ENCODE peak calls at places on chromosome 19, in nine cellular contexts. Q is PC-3, U is OCI-LY7, I is GM23338, W is hepatocyte, V is HCT116, F is GM23248, D is Karpas-422, H is MM.1S. R is an unnamed sample. For H3K4me1, H4K20me1 and H3K9me2, the result is how much of the 10 kb centered on the place peaks cover.

GRCh38 chr19:10690351-10690781 is 10.9 kb upstream of the QTRT1 start:
- DNase-seq in Q (no peak), U (no peak), I (no peak), W (no peak), V (no peak), F (peak), D (no peak), H (no peak), R (no peak)

GRCh38 chr19:41957838-41958366 is 1.2 kb downstream of the RABAC1 start:
- DNase-seq in Q (peak), U (peak), I (peak), W (peak), V (peak), F (peak), D (peak), H (peak), R (peak)

GRCh38 chr19:6260912-6261636 is 18.7 kb downstream of the MLLT1 start:
- DNase-seq in Q (peak), U (peak), I (peak), W (peak), V (no peak), F (peak), D (peak), H (no peak), R (peak)

GRCh38 chr19:8147579-8147978 is 1.8 kb downstream of the FBN3 start:
- DNase-seq in Q (no peak), U (no peak), I (no peak), W (no peak), V (no peak), F (no peak), D (no peak), H (no peak), R (no peak)

GRCh38 chr19:3687774-3688706 is 12.2 kb downstream of the PIP5K1C start:
- DNase-seq in Q (no peak), U (peak), I (peak), W (peak), V (no peak), F (no peak), D (no peak), H (peak), R (no peak)

GRCh38 chr19:18832331-18833140 is 777 bp downstream of the UPF1 start:
- DNase-seq in Q (peak), U (peak), I (peak), W (peak), V (no peak), F (peak), D (peak), H (peak), R (peak)

GRCh38 chr19:48627865-48628314 is 8.6 kb downstream of the SPHK2 start:
- DNase-seq in Q (no peak), U (no peak), I (no peak), W (peak), V (no peak), F (no peak), D (no peak), H (no peak), R (no peak)

GRCh38 chr19:35347171-35347929 is at the start of gene FFAR1:
- DNase-seq in Q (no peak), U (peak), I (no peak), W (no peak), V (no peak), F (no peak), D (peak), H (no peak), R (no peak)

GRCh38 chr19:3229888-3230496 is 5.5 kb downstream of the CELF5 start:
- DNase-seq in Q (no peak), U (no peak), I (no peak), W (no peak), V (no peak), F (no peak), D (no peak), H (no peak), R (no peak)

GRCh38 chr19:35063940-35064818 is 22.7 kb downstream of the HPN start:
- DNase-seq in Q (peak), U (no peak), I (no peak), W (peak), V (no peak), F (peak), D (no peak), H (no peak), R (peak)

GRCh38 chr19:55635334-55635717 is 5.5 kb upstream of the ZNF580 start:
- DNase-seq in Q (no peak), U (no peak), I (no peak), W (no peak), V (no peak), F (peak), D (peak), H (no peak), R (no peak)
- H3K4me1 ChIP-seq in Q (under half), U (half or more), I (under half), W (under half), V (under half), F (under half), D (under half), H (under half), R (under half)

DNA sequence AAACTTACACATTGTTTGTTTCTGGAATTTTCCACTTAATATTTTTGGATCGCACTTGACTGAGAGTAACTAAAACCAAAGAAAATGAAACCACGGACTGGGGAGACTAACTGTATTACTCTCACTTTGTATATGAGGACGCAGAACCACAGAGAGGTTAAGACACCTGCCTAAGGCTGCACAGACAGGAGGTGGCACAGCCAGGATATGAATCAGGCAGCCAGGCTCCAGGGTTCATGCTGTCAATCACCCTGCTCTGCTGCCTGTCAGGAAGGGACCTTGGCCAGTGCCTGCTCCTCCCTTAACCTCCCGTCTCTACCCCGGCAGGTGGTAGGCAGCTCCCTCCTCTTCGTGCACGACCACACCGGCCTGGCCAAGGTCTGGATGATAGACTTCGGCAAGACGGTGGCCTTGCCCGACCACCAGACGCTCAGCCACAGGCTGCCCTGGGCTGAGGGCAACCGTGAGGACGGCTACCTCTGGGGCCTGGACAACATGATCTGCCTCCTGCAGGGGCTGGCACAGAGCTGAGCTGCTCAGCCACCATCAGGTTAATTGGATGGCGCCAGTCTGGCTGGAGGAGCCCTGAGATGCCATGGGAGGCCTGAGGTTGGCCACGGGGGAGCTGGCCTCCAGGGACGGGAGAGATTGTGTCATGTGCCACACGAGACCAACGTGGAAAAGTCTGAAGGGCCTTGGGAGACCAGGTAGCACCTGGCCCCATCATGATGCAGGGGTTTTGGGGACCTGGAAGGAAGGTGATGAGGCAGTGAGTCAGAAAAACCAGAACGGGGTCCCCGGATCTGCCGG is 11.0 kb downstream of the ACTMAP start:
- DNase-seq in Q (no peak), U (no peak), I (no peak), W (no peak), V (no peak), F (no peak), D (no peak), H (no peak), R (no peak)
- H4K20me1 ChIP-seq in Q (under half), U (under half), I (under half), W (under half), V (under half), F (under half), D (under half), H (under half), R (under half)

DNA sequence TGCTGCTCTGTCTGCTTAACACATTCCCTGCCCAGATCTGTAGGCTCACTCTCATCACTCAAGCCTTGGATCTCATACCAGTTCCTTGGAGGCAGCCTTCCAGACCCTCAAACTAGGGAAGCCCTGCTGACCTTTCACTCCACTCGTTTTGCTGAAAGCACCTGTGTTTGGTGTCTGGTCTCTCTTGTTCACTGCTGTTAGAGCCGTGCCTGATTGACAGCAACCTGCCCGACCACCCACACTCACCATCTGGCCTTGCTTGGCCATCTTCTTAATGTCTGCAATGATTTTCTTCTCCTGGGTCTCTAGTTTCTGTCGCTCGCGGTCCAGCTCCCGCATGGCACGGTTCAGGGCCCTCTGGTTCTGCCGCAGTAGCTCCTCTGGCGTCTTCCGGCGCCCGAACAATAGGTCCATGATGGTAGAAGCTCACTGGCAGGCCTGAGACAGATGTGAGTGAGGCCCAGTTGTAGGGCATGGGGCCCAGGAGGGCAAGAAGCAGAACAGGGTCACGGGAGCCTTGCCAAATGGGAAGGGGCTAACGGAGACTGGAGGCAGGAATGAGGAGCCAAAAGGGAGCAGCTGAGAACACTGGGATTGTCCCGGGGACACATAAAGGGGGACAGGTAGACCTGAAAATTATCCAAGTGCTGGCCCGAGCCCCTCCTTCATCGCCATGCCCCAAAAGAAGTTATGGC is 959 bp downstream of the CHMP2A start:
- DNase-seq in Q (no peak), U (no peak), I (no peak), W (peak), V (no peak), F (no peak), D (peak), H (no peak), R (no peak)
- H3K9me2 ChIP-seq in Q (under half), U (under half), I (under half), W (under half), V (under half), F (under half), D (under half), H (under half), R (under half)

GRCh38 chr19:815775-816499 is 5.8 kb downstream of the PLPPR3 start:
- DNase-seq in Q (no peak), U (no peak), I (no peak), W (no peak), V (no peak), F (no peak), D (no peak), H (no peak), R (no peak)
- H3K4me1 ChIP-seq in Q (under half), U (under half), I (under half), W (under half), V (under half), F (under half), D (under half), H (under half), R (under half)

GRCh38 chr19:56106993-56107392 is 14.1 kb downstream of the ZNF787 start:
- DNase-seq in Q (no peak), U (no peak), I (no peak), W (no peak), V (no peak), F (no peak), D (no peak), H (no peak), R (no peak)
- H4K20me1 ChIP-seq in Q (half or more), U (under half), I (under half), W (half or more), V (under half), F (under half), D (half or more), H (under half), R (half or more)

GRCh38 chr19:46409146-46409545 is 4.2 kb downstream of the CCDC8 start:
- DNase-seq in Q (no peak), U (no peak), I (no peak), W (peak), V (no peak), F (no peak), D (no peak), H (no peak), R (no peak)
- H3K9me2 ChIP-seq in Q (under half), U (under half), I (under half), W (under half), V (under half), F (under half), D (under half), H (under half), R (under half)